ENCODE peak calls at places on chromosome 12, in seven cellular contexts. E is stimulated activated CD4-positive, alpha-beta T cell treated with anti-CD3 and anti-CD28 coated beads, Interleukin-12 subunit alpha, Interleukin-12 subunit beta, amount 100 ng/mL, for 48 hours; J is GM06990; F is GM10248; N is AG10803; Y is A549; A is effector memory CD8-positive, alpha-beta T cell. M is an unnamed sample.

GRCh38 chr12:124553862-124554428 is 13.5 kb downstream of the NCOR2 start:
- DNase-seq in E (no peak), Y (no peak), A (no peak), N (no peak), F (no peak), J (no peak), M (no peak)

GRCh38 chr12:2212537-2212936 is 159.8 kb downstream of the CACNA1C start:
- DNase-seq in F (no peak), Y (no peak), A (no peak), J (no peak), E (no peak), N (no peak), M (no peak)

GRCh38 chr12:81125691-81126090 is 47.8 kb downstream of the ACSS3 start:
- DNase-seq in Y (no peak), N (no peak), E (no peak), A (no peak), J (no peak), F (no peak), M (no peak)

GRCh38 chr12:121803861-121804416 is at the start of gene SETD1B:
- DNase-seq in E (no peak), J (peak; percentile 57), Y (no peak), F (peak; percentile 45), A (no peak), N (peak; percentile 72), M (peak; percentile 75)

GRCh38 chr12:76478045-76478444 is 81.5 kb downstream of the OSBPL8 start:
- DNase-seq in F (no peak), J (no peak), A (no peak), Y (no peak), E (no peak), N (no peak), M (no peak)

GRCh38 chr12:75868501-75868900 is 163.1 kb downstream of the PHLDA1 start:
- DNase-seq in A (no peak), J (no peak), E (no peak), N (no peak), F (no peak), Y (no peak), M (no peak)

GRCh38 chr12:93707836-93708235 is 30.7 kb downstream of the CRADD start:
- DNase-seq in E (no peak), N (peak; percentile 48), Y (peak; percentile 26), A (no peak), J (no peak), F (no peak), M (peak; percentile 61)

GRCh38 chr12:95633049-95633545 is 81.8 kb upstream of the USP44 start:
- DNase-seq in N (peak; percentile 83), J (no peak), Y (peak; percentile 92), F (no peak), E (no peak), A (no peak), M (peak; percentile 96)

GRCh38 chr12:7114008-7114407 is 5.0 kb upstream of the C1RL start:
- DNase-seq in N (no peak), Y (no peak), J (no peak), E (no peak), F (no peak), A (no peak), M (no peak)

GRCh38 chr12:107027304-107028053 is 40.5 kb upstream of the MTERF2 start:
- DNase-seq in A (peak; percentile 38), F (no peak), E (no peak), J (no peak), Y (peak; percentile 60), N (peak; percentile 94), M (peak; percentile 97)

GRCh38 chr12:9365296-9365695 is 157.1 kb upstream of the PZP start:
- DNase-seq in A (no peak), F (no peak), N (peak; percentile 50), E (no peak), J (no peak), Y (no peak), M (peak; percentile 51)

GRCh38 chr12:121423682-121424631 is 24.0 kb downstream of the RNF34 start:
- DNase-seq in E (no peak), N (peak; percentile 12), A (no peak), Y (no peak), J (no peak), F (no peak), M (peak; percentile 26)

GRCh38 chr12:6335451-6336078 is 6.3 kb downstream of the TNFRSF1A start:
- DNase-seq in A (peak; percentile 82), N (peak; percentile 84), E (peak; percentile 74), J (peak; percentile 73), Y (peak; percentile 86), F (peak; percentile 92), M (peak; percentile 96)

GRCh38 chr12:32451816-32452215 is 52.5 kb downstream of the FGD4 start:
- DNase-seq in E (no peak), F (no peak), Y (no peak), J (no peak), N (no peak), A (no peak), M (no peak)

GRCh38 chr12:66035289-66035961 is 95.1 kb downstream of the LLPH start:
- DNase-seq in F (no peak), Y (peak; percentile 21), E (no peak), N (peak; percentile 60), J (no peak), A (no peak), M (peak; percentile 72)

GRCh38 chr12:54166543-54167499 is 22.0 kb downstream of the SMUG1 start:
- DNase-seq in Y (no peak), J (no peak), A (no peak), F (no peak), N (peak; percentile 4), E (no peak), M (no peak)

GRCh38 chr12:116200812-116201211 is 76.7 kb downstream of the MED13L start:
- DNase-seq in E (no peak), F (no peak), N (peak; percentile 63), Y (no peak), J (no peak), A (no peak), M (peak; percentile 82)

GRCh38 chr12:26798669-26799068 is 34.3 kb downstream of the ITPR2 start:
- DNase-seq in Y (no peak), J (no peak), A (no peak), F (no peak), E (no peak), N (no peak), M (no peak)

GRCh38 chr12:43692064-43692463 is 66.5 kb downstream of the PUS7L start:
- DNase-seq in A (no peak), E (no peak), N (no peak), J (no peak), F (no peak), Y (no peak), M (peak; percentile 34)

GRCh38 chr12:131116437-131117117 is 162.9 kb downstream of the ADGRD1 start:
- DNase-seq in J (no peak), F (no peak), N (peak; percentile 75), A (no peak), E (no peak), Y (peak; percentile 45), M (peak; percentile 75)

GRCh38 chr12:68264175-68264863 is 10.9 kb upstream of the IL22 start:
- DNase-seq in N (no peak), Y (no peak), J (no peak), A (no peak), F (no peak), E (no peak), M (peak; percentile 68)

M was measured in GM23248.